ENCODE peak calls at places on chromosomes 1 and 21, in seven cellular contexts. J is nephron progenitor cell, D is adrenal gland, H is fibroblast of lung, I is HFFc6, T is glutamatergic neuron, N is neural crest cell. L is an unnamed sample.

GRCh38 chr1:103112535-103112934 is 4.2 kb upstream of the COL11A1 start:
- DNase-seq in J (no peak), D (no peak), H (no peak), I (no peak), T (no peak), N (no peak), L (no peak)

GRCh38 chr1:150282558-150282958 is 204 bp downstream of the CIART start:
- DNase-seq in J (no peak), D (peak; percentile 77), H (no peak), I (no peak), T (no peak), N (no peak), L (no peak)

GRCh38 chr1:229859026-229859425 is 208.0 kb upstream of the GALNT2 start:
- DNase-seq in J (no peak), D (no peak), H (no peak), I (no peak), T (no peak), N (no peak), L (no peak)

GRCh38 chr1:201259476-201260235 is 23.6 kb upstream of the PKP1 start:
- DNase-seq in J (no peak), D (no peak), H (peak; percentile 22), I (peak; percentile 41), T (no peak), N (no peak), L (no peak)

GRCh38 chr1:12204754-12205658 is 24.8 kb upstream of the VPS13D start:
- DNase-seq in J (no peak), D (no peak), H (no peak), I (no peak), T (no peak), N (no peak), L (no peak)

GRCh38 chr1:57770772-57771171 is 346.9 kb upstream of the DAB1 start:
- DNase-seq in J (no peak), D (no peak), H (peak; percentile 3), I (no peak), T (no peak), N (no peak), L (no peak)

GRCh38 chr21:31410763-31411278 is 66.8 kb upstream of the TIAM1 start:
- DNase-seq in J (peak; percentile 33), D (no peak), H (no peak), I (no peak), T (no peak), N (no peak), L (no peak)

GRCh38 chr1:203084588-203085527 is 954 bp downstream of the MYOG start:
- DNase-seq in J (no peak), D (peak; percentile 13), H (no peak), I (no peak), T (no peak), N (no peak), L (no peak)

GRCh38 chr1:61077676-61078521 is 4.5 kb upstream of the NFIA start:
- DNase-seq in J (peak; percentile 87), D (peak; percentile 98), H (peak; percentile 100), I (peak; percentile 100), T (peak; percentile 82), N (peak; percentile 82), L (peak; percentile 76)

GRCh38 chr1:6270432-6270831 is 9.5 kb upstream of the GPR153 start:
- DNase-seq in J (no peak), D (no peak), H (no peak), I (no peak), T (no peak), N (no peak), L (no peak)

GRCh38 chr21:42766756-42767560 is 112.4 kb downstream of the WDR4 start:
- DNase-seq in J (no peak), D (no peak), H (no peak), I (no peak), T (no peak), N (no peak), L (no peak)

GRCh38 chr1:157170677-157171515 is 32.7 kb upstream of the ETV3 start:
- DNase-seq in J (peak; percentile 76), D (peak; percentile 63), H (peak; percentile 14), I (peak; percentile 5), T (peak; percentile 75), N (peak; percentile 69), L (peak; percentile 30)

GRCh38 chr1:226990133-226990716 is 50.1 kb downstream of the COQ8A start:
- DNase-seq in J (no peak), D (peak; percentile 93), H (no peak), I (no peak), T (no peak), N (no peak), L (no peak)

GRCh38 chr1:28178690-28179485 is 2.4 kb upstream of the PTAFR start:
- DNase-seq in J (no peak), D (no peak), H (no peak), I (no peak), T (no peak), N (no peak), L (no peak)

GRCh38 chr1:28173151-28173979 is 3.1 kb downstream of the PTAFR start:
- DNase-seq in J (no peak), D (peak; percentile 65), H (peak; percentile 28), I (no peak), T (peak; percentile 72), N (no peak), L (no peak)

GRCh38 chr1:28173980-28174297 is 2.6 kb downstream of the PTAFR start:
- DNase-seq in J (no peak), D (no peak), H (no peak), I (no peak), T (no peak), N (no peak), L (no peak)

GRCh38 chr1:28180310-28181305 is 4.1 kb upstream of the PTAFR start:
- DNase-seq in J (no peak), D (no peak), H (no peak), I (no peak), T (no peak), N (no peak), L (no peak)

DNA sequence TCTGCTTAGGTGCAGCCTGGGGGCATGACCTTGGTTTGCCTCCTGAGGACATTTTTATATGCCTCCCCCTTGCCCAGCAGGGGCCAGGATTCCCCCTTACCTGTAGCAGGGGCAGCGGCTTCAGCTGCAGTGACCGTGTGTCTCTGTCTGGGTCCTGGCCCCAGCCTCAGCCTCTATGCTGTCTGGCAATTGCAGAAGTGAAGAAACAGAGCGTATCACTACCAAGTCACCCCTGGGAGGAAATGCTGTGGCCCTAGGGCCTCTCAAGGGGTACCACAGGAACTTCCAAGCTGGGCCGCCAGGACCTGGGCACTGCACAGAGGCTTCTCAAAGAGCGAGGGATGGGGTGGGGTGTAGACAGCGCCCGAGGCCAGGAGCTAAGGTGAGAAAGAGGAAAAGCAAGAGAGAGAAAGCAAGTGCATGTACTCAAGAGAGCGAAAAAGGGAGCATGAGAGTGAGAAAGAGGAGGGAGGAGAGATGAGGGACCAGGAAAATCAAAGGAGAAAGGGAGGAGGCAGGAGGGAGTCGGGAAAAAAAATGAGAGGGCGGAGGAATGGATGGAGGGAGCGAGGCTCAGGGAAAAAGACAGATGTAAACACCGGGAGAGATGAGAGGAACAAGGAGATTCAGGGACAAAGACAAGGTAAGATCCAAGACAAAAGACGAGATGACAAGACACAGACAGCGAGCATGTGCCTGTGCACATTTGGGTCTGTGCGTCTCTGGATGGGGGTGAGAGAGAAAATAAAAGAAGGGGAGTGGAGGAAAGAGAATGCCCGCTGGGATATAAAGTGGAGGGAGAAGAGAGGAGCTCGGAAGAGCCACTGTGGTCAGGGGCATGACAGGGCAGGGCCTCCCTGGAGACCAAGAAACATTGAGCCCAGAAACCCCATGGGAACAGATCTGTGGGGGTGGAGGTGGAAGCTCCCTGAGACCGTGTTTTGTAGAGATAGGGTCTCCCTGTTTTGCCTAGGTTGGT is at the start of gene PTAFR:
- DNase-seq in J (no peak), D (peak; percentile 26), H (no peak), I (no peak), T (no peak), N (no peak), L (no peak)
- TF ChIP-seq CTCF in J (no peak), D (no peak), H (no peak), I (no peak), T (no peak), N (no peak), L (no peak)

DNA sequence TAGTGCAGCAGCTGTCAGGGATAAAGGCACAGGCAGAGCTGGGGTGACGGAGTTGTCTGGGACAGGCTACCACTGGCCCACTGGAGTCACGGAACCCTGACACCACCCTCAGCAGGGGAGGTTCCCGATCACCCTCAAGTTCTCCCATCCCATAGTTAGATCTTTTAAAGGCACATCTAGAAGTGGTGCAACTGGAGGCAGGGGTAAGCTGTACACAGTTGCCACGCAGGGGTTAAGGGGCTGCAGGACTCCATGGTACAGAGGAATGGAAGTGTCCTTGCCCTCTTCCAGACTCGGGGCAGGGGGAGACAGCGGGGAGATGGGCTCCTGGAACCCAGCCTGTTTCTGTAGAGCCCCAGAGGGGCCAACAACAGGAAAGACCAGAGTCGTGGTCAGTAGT is 13.3 kb downstream of the CC2D1B start:
- DNase-seq in J (no peak), D (no peak), H (no peak), I (no peak), T (no peak), N (no peak), L (no peak)
- TF ChIP-seq CTCF in J (no peak), D (no peak), H (no peak), I (no peak), T (no peak), N (no peak), L (no peak)

GRCh38 chr1:63069214-63069613 is 253.2 kb upstream of the FOXD3 start:
- DNase-seq in J (no peak), D (no peak), H (no peak), I (no peak), T (no peak), N (no peak), L (no peak)

GRCh38 chr1:63064135-63064534 is 258.2 kb upstream of the FOXD3 start:
- DNase-seq in J (no peak), D (no peak), H (no peak), I (no peak), T (no peak), N (no peak), L (no peak)

GRCh38 chr1:63068626-63069025 is 253.7 kb upstream of the FOXD3 start:
- DNase-seq in J (no peak), D (no peak), H (no peak), I (no peak), T (no peak), N (no peak), L (no peak)

DNA sequence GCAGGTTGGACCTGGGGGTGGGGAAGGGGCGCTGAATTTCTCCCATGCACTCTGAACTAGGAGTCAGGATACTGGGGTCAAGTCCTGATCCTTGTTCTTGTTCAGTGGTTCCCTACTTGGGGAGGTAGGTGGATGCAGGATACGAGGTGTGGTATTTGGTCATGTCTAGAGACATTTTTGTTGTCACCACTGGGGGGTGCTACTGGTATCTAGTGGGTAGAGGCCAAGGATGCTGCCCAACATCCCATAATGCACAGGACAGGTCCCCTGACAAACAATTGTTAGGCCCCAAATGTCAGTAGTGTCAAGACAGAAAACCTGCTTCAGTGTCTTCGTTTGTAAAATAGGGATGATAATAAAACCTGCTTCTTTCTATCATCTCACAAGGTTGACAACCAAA is 259.0 kb upstream of the FOXD3 start:
- DNase-seq in J (no peak), D (no peak), H (no peak), I (no peak), T (no peak), N (no peak), L (no peak)
- TF ChIP-seq CTCF in J (no peak), D (no peak), H (no peak), I (no peak), T (peak; percentile 24), N (no peak), L (no peak)

DNA sequence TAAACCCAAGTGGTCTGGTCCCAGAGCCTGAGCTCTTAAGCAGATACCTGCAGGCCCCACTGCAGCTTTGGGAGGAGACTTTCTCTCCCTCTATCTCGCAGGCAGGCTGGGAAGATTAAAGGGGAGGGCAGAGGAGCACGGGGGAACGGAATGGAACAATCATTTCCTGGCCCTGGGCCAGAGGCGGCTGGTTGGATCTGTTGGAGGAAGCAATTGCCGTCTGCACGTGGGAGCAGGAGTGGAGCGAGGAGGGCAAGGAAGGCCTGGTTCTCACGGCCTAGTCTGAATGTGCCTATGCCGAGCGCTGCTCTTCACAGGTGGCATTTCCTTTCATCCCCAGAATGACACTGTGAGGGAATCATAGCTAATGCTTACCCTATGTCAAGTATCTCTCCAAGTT is 23.7 kb downstream of the NKAIN1 start:
- DNase-seq in J (no peak), D (peak; percentile 76), H (peak; percentile 11), I (no peak), T (peak; percentile 41), N (no peak), L (no peak)
- TF ChIP-seq CTCF in J (no peak), D (no peak), H (no peak), I (no peak), T (no peak), N (no peak), L (no peak)